ENCODE peak calls at places on chromosome 17, in nine cellular contexts. H, K, M, U, Q, J, L, S and Y are unnamed samples.

GRCh38 chr17:65867014-65867413 is 305.6 kb upstream of the AXIN2 start:
- DNase-seq in M (no peak), K (no peak), J (no peak), H (no peak), L (no peak), U (no peak), S (no peak), Q (no peak), Y (no peak)

GRCh38 chr17:45311762-45312476 is 4.9 kb downstream of the MAP3K14 start:
- DNase-seq in K (peak), U (peak), J (peak), Q (peak), H (no peak), S (peak), M (no peak), L (peak), Y (peak)

GRCh38 chr17:15502315-15503112 is 35.1 kb upstream of the CDRT4 start:
- DNase-seq in L (peak), Q (peak), S (peak), M (peak), U (no peak), H (no peak), J (peak), K (peak), Y (peak)

GRCh38 chr17:50957600-50958575 is 91.7 kb upstream of the TOB1 start:
- DNase-seq in H (no peak), L (no peak), M (no peak), K (no peak), S (no peak), U (no peak), Q (no peak), J (no peak), Y (no peak)

GRCh38 chr17:82524540-82524939 is 5.0 kb downstream of the FOXK2 start:
- DNase-seq in L (no peak), S (no peak), M (no peak), J (no peak), Q (no peak), U (no peak), H (no peak), K (no peak), Y (no peak)

GRCh38 chr17:17370711-17371110 is 67.5 kb downstream of the NT5M start:
- DNase-seq in L (no peak), U (no peak), S (no peak), H (no peak), K (no peak), Q (no peak), J (no peak), M (no peak), Y (no peak)

GRCh38 chr17:2871205-2871604 is 75.0 kb downstream of the RAP1GAP2 start:
- DNase-seq in K (no peak), L (no peak), U (no peak), Q (no peak), H (no peak), S (no peak), M (no peak), J (peak), Y (no peak)

GRCh38 chr17:82659886-82660285 is 11.6 kb upstream of the WDR45B start:
- DNase-seq in L (no peak), Q (no peak), H (no peak), U (no peak), J (no peak), K (no peak), M (no peak), S (no peak), Y (no peak)

GRCh38 chr17:699350-699749 is 15.3 kb downstream of the VPS53 start:
- DNase-seq in J (peak), L (no peak), K (no peak), Q (no peak), U (no peak), S (no peak), M (no peak), H (peak), Y (no peak)

GRCh38 chr17:35170968-35171771 is 23.0 kb downstream of the SLC35G3 start:
- DNase-seq in U (no peak), J (no peak), K (no peak), Q (no peak), M (no peak), L (peak), H (peak), S (peak), Y (no peak)

GRCh38 chr17:80677214-80677756 is 132.6 kb downstream of the RPTOR start:
- DNase-seq in L (no peak), H (no peak), S (no peak), J (no peak), K (no peak), M (no peak), Q (no peak), U (no peak), Y (no peak)

GRCh38 chr17:67525239-67526135 is 148.4 kb downstream of the PITPNC1 start:
- DNase-seq in L (no peak), J (no peak), M (no peak), Q (no peak), U (no peak), K (peak), H (peak), S (no peak), Y (no peak)

GRCh38 chr17:53900951-53901350 is 78.2 kb downstream of the KIF2B start:
- DNase-seq in M (no peak), U (no peak), Q (no peak), H (no peak), K (no peak), J (no peak), S (no peak), L (no peak), Y (no peak)

GRCh38 chr17:66775881-66776400 is 59.0 kb upstream of the CACNG5 start:
- DNase-seq in J (no peak), S (no peak), M (no peak), L (peak), H (no peak), Q (no peak), U (no peak), K (no peak), Y (no peak)

GRCh38 chr17:80917716-80918560 is 73.7 kb upstream of the CHMP6 start:
- DNase-seq in M (no peak), K (no peak), S (no peak), Q (no peak), U (no peak), H (no peak), J (no peak), L (no peak), Y (no peak)

GRCh38 chr17:74642556-74642955 is 19.0 kb upstream of the CD300E start:
- DNase-seq in M (no peak), J (no peak), U (no peak), Q (no peak), S (no peak), K (no peak), L (no peak), H (no peak), Y (no peak)

GRCh38 chr17:73431401-73432205 is 119.8 kb upstream of the CDC42EP4 start:
- DNase-seq in J (no peak), L (no peak), M (no peak), S (no peak), Q (no peak), U (no peak), H (no peak), K (no peak), Y (no peak)

GRCh38 chr17:30920282-30920681 is 1.5 kb upstream of the ADAP2 start:
- DNase-seq in K (no peak), L (no peak), Q (no peak), S (no peak), U (no peak), H (no peak), J (peak), M (no peak), Y (no peak)

GRCh38 chr17:66564992-66565465 is 262.6 kb downstream of the PRKCA start:
- DNase-seq in Q (no peak), M (no peak), J (no peak), L (no peak), K (no peak), S (no peak), U (no peak), H (no peak), Y (no peak)

GRCh38 chr17:57068222-57068658 is 16.8 kb upstream of the AKAP1 start:
- DNase-seq in S (no peak), K (no peak), Q (no peak), U (no peak), J (no peak), L (peak), M (peak), H (no peak), Y (no peak)

GRCh38 chr17:55454906-55455474 is 33.4 kb upstream of the MMD start:
- DNase-seq in S (no peak), H (peak), U (no peak), Q (no peak), L (no peak), K (no peak), J (no peak), M (no peak), Y (no peak)

GRCh38 chr17:55067697-55068439 is 99.3 kb downstream of the STXBP4 start:
- DNase-seq in M (no peak), K (no peak), J (no peak), H (no peak), Q (no peak), S (no peak), L (no peak), U (peak), Y (no peak)

GRCh38 chr17:9431620-9432019 is 144.0 kb downstream of the STX8 start:
- DNase-seq in L (no peak), S (no peak), M (no peak), U (no peak), K (no peak), Q (no peak), J (no peak), H (no peak), Y (no peak)

GRCh38 chr17:9432121-9432866 is 143.3 kb downstream of the STX8 start:
- DNase-seq in J (no peak), U (no peak), S (no peak), H (peak), K (no peak), Q (no peak), M (no peak), L (no peak), Y (no peak)

GRCh38 chr17:9435165-9435564 is 140.5 kb downstream of the STX8 start:
- DNase-seq in U (no peak), L (no peak), J (no peak), M (no peak), H (no peak), S (no peak), Q (no peak), K (no peak), Y (no peak)

GRCh38 chr17:9434502-9435113 is 141.0 kb downstream of the STX8 start:
- DNase-seq in K (no peak), U (no peak), J (no peak), Q (no peak), M (no peak), L (no peak), S (no peak), H (peak), Y (no peak)

DNA sequence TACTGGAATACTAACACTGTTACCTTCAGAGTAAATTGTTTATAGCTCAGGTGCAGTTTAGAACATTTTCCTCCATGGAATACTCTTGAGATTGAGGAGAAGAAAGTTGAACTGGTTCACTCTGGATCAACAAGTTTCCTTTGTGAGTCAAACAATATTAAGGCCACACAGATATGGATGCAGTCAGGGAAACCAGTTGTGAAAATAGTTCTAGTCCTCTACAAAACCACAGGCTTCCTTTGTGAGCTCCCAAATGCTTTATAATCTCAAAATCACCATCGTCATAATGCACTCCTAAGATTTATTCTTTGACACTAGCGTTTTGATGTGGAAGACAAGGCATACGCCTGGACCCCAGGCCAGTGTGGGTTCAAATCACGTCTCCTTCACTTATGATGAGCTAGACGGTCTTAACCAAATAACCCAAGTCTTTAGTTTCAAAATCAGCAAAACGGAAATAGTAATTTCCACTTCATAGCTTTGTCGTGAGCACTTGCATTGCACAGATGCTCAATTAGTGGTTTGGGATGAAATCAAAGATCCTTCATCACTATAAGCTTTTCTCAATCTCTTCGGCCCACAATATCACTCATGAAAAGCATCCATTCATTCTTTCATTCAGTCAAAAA is 142.6 kb downstream of the STX8 start:
- DNase-seq in H (no peak), Q (no peak), U (no peak), S (no peak), J (no peak), M (no peak), K (no peak), L (no peak), Y (no peak)
- H3K4me3 ChIP-seq in H (no peak), Q (no peak), U (no peak), S (no peak), J (no peak), M (no peak), K (no peak), L (no peak), Y (no peak)

DNA sequence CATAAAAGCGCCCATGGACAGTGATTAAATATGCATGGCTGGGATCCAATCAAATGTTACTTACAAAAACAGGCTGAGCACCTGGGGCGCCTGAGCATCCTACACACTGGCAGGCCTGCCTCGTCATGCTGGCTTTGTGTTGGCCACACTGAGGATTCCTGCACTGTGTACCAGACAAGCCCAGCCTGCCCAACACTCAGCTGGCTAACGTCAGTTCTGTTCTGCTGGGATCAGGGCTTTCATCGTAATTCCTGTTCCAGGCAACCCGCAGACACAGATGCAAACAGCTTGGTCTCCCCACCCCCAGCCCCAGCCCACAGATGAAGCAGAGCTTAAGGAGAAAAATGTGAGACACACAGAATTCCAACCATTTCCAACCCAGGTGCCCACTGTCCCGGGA is 30.7 kb downstream of the PIMREG start:
- DNase-seq in L (no peak), U (no peak), M (peak), Q (no peak), H (no peak), J (no peak), S (no peak), K (no peak), Y (no peak)
- H3K4me3 ChIP-seq in L (no peak), U (no peak), M (no peak), Q (no peak), H (no peak), J (no peak), S (no peak), K (no peak), Y (no peak)

GRCh38 chr17:77375108-77375507 is 234.3 kb downstream of the SEC14L1 start:
- DNase-seq in J (no peak), U (no peak), L (no peak), K (no peak), S (no peak), M (no peak), H (no peak), Q (no peak), Y (no peak)
- H3K4me3 ChIP-seq in J (peak), U (peak), L (peak), K (no peak), S (peak), M (no peak), H (no peak), Q (peak), Y (no peak)

GRCh38 chr17:58413684-58414083 is 3.6 kb downstream of the RNF43 start:
- DNase-seq in H (no peak), K (no peak), Q (no peak), L (no peak), S (no peak), U (no peak), J (no peak), M (no peak), Y (no peak)

GRCh38 chr17:58415371-58416055 is 1.8 kb downstream of the RNF43 start:
- DNase-seq in J (peak), S (no peak), M (no peak), U (no peak), K (peak), L (no peak), H (no peak), Q (no peak), Y (no peak)

GRCh38 chr17:58416396-58416795 is 938 bp downstream of the RNF43 start:
- DNase-seq in M (no peak), L (no peak), Q (no peak), K (no peak), U (no peak), S (no peak), H (no peak), J (no peak), Y (no peak)

GRCh38 chr17:58412910-58413630 is 4.3 kb downstream of the RNF43 start:
- DNase-seq in S (no peak), M (no peak), K (no peak), Q (no peak), L (no peak), H (no peak), U (no peak), J (no peak), Y (peak)

GRCh38 chr17:58414596-58414997 is 2.7 kb downstream of the RNF43 start:
- DNase-seq in J (no peak), K (peak), H (no peak), S (no peak), L (no peak), U (no peak), M (no peak), Q (no peak), Y (no peak)
- H3K4me3 ChIP-seq in J (peak), K (peak), H (peak), S (no peak), L (no peak), U (no peak), M (no peak), Q (no peak), Y (no peak)

GRCh38 chr17:49886036-49886435 is 38.2 kb upstream of the TAC4 start:
- DNase-seq in M (no peak), K (no peak), U (no peak), S (no peak), Q (no peak), L (no peak), J (no peak), H (no peak), Y (no peak)

GRCh38 chr17:49889500-49889899 is 41.6 kb upstream of the TAC4 start:
- DNase-seq in L (no peak), H (no peak), K (no peak), S (no peak), J (no peak), U (no peak), Q (no peak), M (peak), Y (no peak)

GRCh38 chr17:49890077-49890821 is 42.4 kb upstream of the TAC4 start:
- DNase-seq in L (no peak), S (no peak), H (no peak), U (no peak), M (no peak), J (no peak), Q (no peak), K (no peak), Y (no peak)

GRCh38 chr17:49887744-49888360 is 40.0 kb upstream of the TAC4 start:
- DNase-seq in L (no peak), S (no peak), M (no peak), J (no peak), H (no peak), Q (no peak), K (peak), U (no peak), Y (no peak)

GRCh38 chr17:49887086-49887743 is 39.3 kb upstream of the TAC4 start:
- DNase-seq in H (peak), L (no peak), U (peak), M (peak), J (no peak), K (peak), S (no peak), Q (no peak), Y (no peak)
- H3K4me3 ChIP-seq in H (no peak), L (no peak), U (no peak), M (no peak), J (no peak), K (no peak), S (no peak), Q (no peak), Y (no peak)

DNA sequence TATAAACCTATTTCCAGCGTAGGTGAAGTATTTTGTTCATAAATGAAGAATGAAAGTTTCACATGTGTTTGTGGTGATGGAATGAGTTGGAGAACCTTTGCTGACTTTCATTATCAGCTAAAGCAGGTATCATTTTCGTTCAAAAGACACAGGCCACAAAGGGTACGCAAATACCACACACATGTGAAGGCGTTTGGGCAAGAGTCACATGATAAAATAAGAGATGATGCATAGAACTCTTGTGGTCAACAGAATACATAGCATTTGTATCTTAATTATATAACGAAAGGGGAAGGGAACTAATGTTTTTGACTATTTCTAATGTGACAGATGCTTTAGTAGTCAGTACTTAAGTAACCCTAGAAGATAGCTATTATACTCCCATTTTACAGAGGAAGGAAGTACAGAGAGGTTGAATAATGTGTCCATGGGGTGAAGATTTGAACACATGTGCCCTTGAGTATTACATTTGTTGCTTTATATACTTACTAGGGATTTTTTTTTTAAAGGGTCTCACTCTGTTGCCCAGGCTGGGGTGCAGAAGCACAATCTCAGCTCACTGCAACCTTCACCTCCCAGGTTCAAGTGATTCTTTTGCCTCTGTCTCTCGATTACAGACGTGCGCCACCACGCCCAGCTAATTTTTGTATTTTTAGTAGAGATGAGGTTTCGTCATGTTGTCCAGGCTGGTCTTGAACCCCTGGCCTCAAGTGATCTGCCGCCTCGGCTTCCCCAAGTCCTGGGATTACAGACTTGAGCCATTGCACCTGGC is 4.8 kb downstream of the RPA1 start:
- DNase-seq in M (no peak), U (no peak), S (no peak), J (no peak), K (no peak), Q (no peak), H (no peak), L (no peak), Y (peak)
- H3K4me3 ChIP-seq in M (no peak), U (no peak), S (no peak), J (no peak), K (no peak), Q (no peak), H (no peak), L (no peak), Y (no peak)

DNA sequence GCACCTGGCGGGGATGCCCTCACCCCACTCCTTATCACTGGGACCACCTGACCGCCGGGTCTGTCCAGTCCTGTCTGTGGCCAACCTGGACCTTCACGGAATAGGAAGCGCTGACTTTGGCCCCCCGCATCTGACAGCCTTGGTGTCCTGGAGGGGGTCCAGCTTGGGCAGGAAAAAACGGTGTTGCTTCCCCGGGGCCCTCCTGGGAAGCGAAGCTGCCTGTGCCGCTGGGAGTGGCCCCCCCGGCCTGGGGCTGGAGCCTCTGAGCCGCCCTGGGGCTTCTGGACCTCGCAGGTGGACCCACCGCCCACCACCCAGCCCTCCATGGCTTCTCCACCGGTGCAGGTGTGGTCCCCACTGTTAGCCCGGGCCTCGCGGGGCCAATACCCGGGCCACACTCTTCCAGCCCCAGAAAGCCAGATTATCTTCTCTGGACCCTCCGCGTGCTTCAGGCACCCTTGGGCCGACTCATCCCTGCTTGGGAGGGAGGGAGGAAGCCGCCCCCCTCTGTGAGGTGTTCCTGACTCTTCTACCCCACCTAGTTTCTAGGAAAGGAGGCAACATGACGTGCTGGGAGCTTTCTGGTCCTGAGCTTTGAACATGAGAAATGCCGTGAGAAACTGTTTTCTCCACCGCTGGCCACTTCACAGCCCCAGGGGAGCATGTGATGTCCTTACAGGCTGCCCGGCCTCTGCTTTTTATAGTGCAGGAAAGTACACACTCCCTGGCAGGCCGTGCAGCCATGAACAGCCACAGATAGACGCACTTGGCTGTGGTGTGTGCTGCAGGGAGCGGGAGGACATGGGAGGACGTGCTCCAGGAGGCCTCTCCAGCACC is 1.1 kb downstream of the C1QTNF1 start:
- DNase-seq in L (no peak), H (no peak), K (no peak), J (peak), S (no peak), U (no peak), Q (no peak), M (no peak), Y (no peak)
- H3K4me3 ChIP-seq in L (no peak), H (no peak), K (no peak), J (peak), S (no peak), U (peak), Q (peak), M (peak), Y (peak)